ENCODE peak calls at places on chromosomes 7 and 10, in four cellular contexts. H, E, Y and Q are unnamed samples.

GRCh38 chr10:67697646-67698245 is 1.8 kb upstream of the CTNNA3 start:
- DNase-seq in H (no peak), E (no peak), Y (no peak), Q (peak)

GRCh38 chr10:52864459-52865106 is 92.0 kb upstream of the MBL2 start:
- DNase-seq in H (no peak), E (no peak), Y (no peak), Q (peak)

GRCh38 chr7:156751319-156751718 is 110.7 kb downstream of the RNF32 start:
- DNase-seq in H (no peak), E (no peak), Y (no peak), Q (peak)

GRCh38 chr10:31650010-31650409 is 278.6 kb downstream of the ARHGAP12 start:
- DNase-seq in H (no peak), E (peak), Y (peak), Q (no peak)

GRCh38 chr10:92087750-92088395 is 164.3 kb downstream of the BTAF1 start:
- DNase-seq in H (peak), E (no peak), Y (peak), Q (peak)

GRCh38 chr7:101501351-101501750 is 127.7 kb downstream of the MYL10 start:
- DNase-seq in H (no peak), E (no peak), Y (no peak), Q (no peak)

GRCh38 chr7:83794834-83795233 is 145.9 kb upstream of the SEMA3E start:
- DNase-seq in H (no peak), E (no peak), Y (no peak), Q (no peak)

GRCh38 chr7:25860882-25861228 is 291.1 kb upstream of the NFE2L3 start:
- DNase-seq in H (no peak), E (no peak), Y (no peak), Q (no peak)

GRCh38 chr10:114534480-114535095 is 123.5 kb downstream of the ABLIM1 start:
- DNase-seq in H (no peak), E (no peak), Y (no peak), Q (no peak)

GRCh38 chr10:62972103-62972502 is 155.9 kb upstream of the EGR2 start:
- DNase-seq in H (no peak), E (no peak), Y (no peak), Q (no peak)